ENCODE peak calls at places on chromosomes 16 and 17, in four cellular contexts. G, N, Q and D are unnamed samples.

GRCh38 chr17:34892864-34893263 is 68.4 kb downstream of the CCT6B start:
- DNase-seq in G (no peak), N (no peak), Q (no peak), D (no peak)

GRCh38 chr17:58421711-58422110 is 4.4 kb upstream of the RNF43 start:
- DNase-seq in G (no peak), N (no peak), Q (no peak), D (no peak)

GRCh38 chr16:77636615-77637014 is 85.7 kb upstream of the NUDT7 start:
- DNase-seq in G (no peak), N (no peak), Q (no peak), D (no peak)

GRCh38 chr17:50211249-50212120 is 10.1 kb upstream of the COL1A1 start:
- DNase-seq in G (no peak), N (no peak), Q (no peak), D (no peak)

GRCh38 chr17:43627657-43628650 is 33.8 kb downstream of the MEOX1 start:
- DNase-seq in G (no peak), N (no peak), Q (no peak), D (no peak)

GRCh38 chr16:81526935-81527334 is 82.3 kb downstream of the CMIP start:
- DNase-seq in G (no peak), N (no peak), Q (no peak), D (peak)

GRCh38 chr17:78736526-78737079 is 45.5 kb downstream of the CYTH1 start:
- DNase-seq in G (peak), N (no peak), Q (no peak), D (no peak)

GRCh38 chr16:58196898-58197313 is 1.0 kb downstream of the CSNK2A2 start:
- DNase-seq in G (no peak), N (peak), Q (no peak), D (no peak)

GRCh38 chr16:67528870-67529638 is 425 bp downstream of the RIPOR1 start:
- DNase-seq in G (no peak), N (no peak), Q (no peak), D (no peak)

GRCh38 chr17:27533874-27534815 is 77.9 kb downstream of the KSR1 start:
- DNase-seq in G (no peak), N (no peak), Q (no peak), D (peak)

GRCh38 chr17:82103588-82104451 is 5.8 kb upstream of the FASN start:
- DNase-seq in G (peak), N (no peak), Q (no peak), D (no peak)

GRCh38 chr16:275786-276232 is at the start of gene RGS11:
- DNase-seq in G (no peak), N (no peak), Q (no peak), D (no peak)

GRCh38 chr17:77297693-77298666 is 157.2 kb downstream of the SEC14L1 start:
- DNase-seq in G (no peak), N (no peak), Q (no peak), D (no peak)

GRCh38 chr16:84643677-84644076 is 4.6 kb upstream of the KLHL36 start:
- DNase-seq in G (no peak), N (no peak), Q (no peak), D (no peak)

GRCh38 chr17:47852113-47852949 is 1.4 kb upstream of the SP6 start:
- DNase-seq in G (no peak), N (no peak), Q (no peak), D (no peak)
- H3K4me3 ChIP-seq in G (peak), N (no peak), Q (no peak), D (no peak)

DNA sequence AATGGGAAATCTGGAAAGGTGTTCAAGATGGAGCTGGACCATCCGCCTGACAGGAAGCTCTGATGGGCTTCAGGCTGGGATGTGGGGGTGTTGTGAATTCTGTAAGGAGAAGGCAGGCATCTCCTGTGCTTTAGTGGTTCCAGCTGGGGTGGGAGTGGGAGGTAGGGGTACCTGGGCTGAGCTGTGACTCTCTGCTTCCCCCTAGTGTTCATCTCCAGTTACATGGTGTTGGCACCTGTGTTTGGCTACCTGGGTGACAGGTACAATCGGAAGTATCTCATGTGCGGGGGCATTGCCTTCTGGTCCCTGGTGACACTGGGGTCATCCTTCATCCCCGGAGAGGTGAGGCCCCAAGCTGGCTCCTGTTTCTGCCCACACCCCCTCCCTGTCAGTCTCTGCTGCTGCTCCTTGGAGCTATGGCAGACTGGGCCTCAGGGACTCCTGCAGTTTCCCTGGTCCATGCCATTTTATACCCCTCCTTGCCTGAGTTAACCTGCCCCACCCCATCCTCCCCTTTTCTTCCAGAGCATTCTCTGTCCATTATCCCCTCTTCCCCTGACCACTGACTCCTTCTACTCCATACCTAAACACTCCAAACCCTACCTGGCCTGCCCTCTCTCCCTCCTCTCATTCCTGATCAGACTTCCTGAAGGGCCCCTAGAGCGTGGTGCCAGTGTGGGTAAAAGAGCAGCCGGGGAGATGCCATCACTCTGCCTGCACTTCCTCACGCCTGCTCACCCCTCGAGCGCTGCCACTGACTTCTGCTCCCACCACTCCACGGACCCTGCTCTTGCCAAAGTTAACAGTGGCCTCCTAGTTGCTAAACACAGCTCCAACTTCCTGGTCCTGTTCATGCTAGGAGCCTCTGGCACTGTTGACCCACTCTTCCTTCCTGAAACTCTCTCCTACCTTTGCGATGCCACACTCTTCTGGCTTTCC is 3.4 kb downstream of the SPNS1 start:
- DNase-seq in G (no peak), N (no peak), Q (no peak), D (no peak)
- TF ChIP-seq CTCF in G (peak), N (peak), Q (peak), D (peak)

GRCh38 chr17:48057626-48058025 is 9.5 kb downstream of the NFE2L1 start:
- DNase-seq in G (no peak), N (no peak), Q (no peak), D (no peak)

GRCh38 chr17:48055531-48056245 is 7.5 kb downstream of the NFE2L1 start:
- DNase-seq in G (no peak), N (no peak), Q (peak), D (peak)

GRCh38 chr17:48056879-48057278 is 8.7 kb downstream of the NFE2L1 start:
- DNase-seq in G (no peak), N (no peak), Q (no peak), D (no peak)

GRCh38 chr17:48054238-48055185 is 6.4 kb downstream of the NFE2L1 start:
- DNase-seq in G (peak), N (no peak), Q (no peak), D (no peak)

GRCh38 chr17:48056246-48056745 is 8.1 kb downstream of the NFE2L1 start:
- DNase-seq in G (no peak), N (no peak), Q (no peak), D (no peak)
- H3K4me3 ChIP-seq in G (no peak), N (no peak), Q (peak), D (no peak)

GRCh38 chr16:7615565-7615964 is 282.9 kb downstream of the RBFOX1 start:
- DNase-seq in G (no peak), N (no peak), Q (no peak), D (no peak)
- TF ChIP-seq CTCF in G (no peak), N (no peak), Q (no peak), D (no peak)